ENCODE peak calls at places on chromosome 6, in eight cellular contexts. Q is NCI-H524, Z is stromal cell of bone marrow, K is H7, A is HCT116, P is T47D, G is HS-5, W is left lobe of liver. X is an unnamed sample.
A peak's percentile ranks its signal among the peaks of the same experiment; 100 is the strongest.

GRCh38 chr6:34230653-34231351 is 5.9 kb upstream of the HMGA1 start:
- DNase-seq in K (peak; percentile 3), Q (no peak), P (no peak), W (no peak), A (no peak), Z (no peak), G (no peak), X (no peak)

GRCh38 chr6:107652526-107653182 is 162.7 kb downstream of the SOBP start:
- DNase-seq in A (no peak), W (no peak), K (no peak), P (no peak), Q (no peak), Z (no peak), G (no peak), X (no peak)

GRCh38 chr6:85712346-85712745 is 69.7 kb upstream of the SYNCRIP start:
- DNase-seq in W (no peak), K (no peak), G (no peak), Q (no peak), P (no peak), Z (no peak), A (no peak), X (no peak)

GRCh38 chr6:15507746-15508145 is 155.1 kb downstream of the DTNBP1 start:
- DNase-seq in P (no peak), Z (no peak), A (no peak), K (no peak), Q (no peak), W (no peak), G (no peak), X (no peak)

GRCh38 chr6:135905604-135906300 is 54.3 kb downstream of the PDE7B start:
- DNase-seq in K (no peak), Z (no peak), Q (no peak), P (no peak), A (no peak), G (no peak), W (no peak), X (no peak)

GRCh38 chr6:83365931-83366330 is 64.9 kb downstream of the ME1 start:
- DNase-seq in W (no peak), Z (peak; percentile 45), K (no peak), G (no peak), Q (no peak), P (no peak), A (no peak), X (no peak)

GRCh38 chr6:35496851-35497570 is at the start of gene TEAD3:
- DNase-seq in Z (peak; percentile 44), A (no peak), P (peak; percentile 87), W (peak; percentile 69), Q (no peak), G (no peak), K (peak; percentile 100), X (peak; percentile 14)

GRCh38 chr6:1368940-1369339 is 20.4 kb upstream of the FOXF2 start:
- DNase-seq in W (no peak), Q (no peak), A (no peak), K (no peak), P (no peak), Z (no peak), G (no peak), X (no peak)

GRCh38 chr6:170114956-170115855 is 175.7 kb downstream of the DLL1 start:
- DNase-seq in W (peak; percentile 48), K (peak; percentile 60), A (no peak), P (no peak), Q (no peak), Z (no peak), G (no peak), X (no peak)

GRCh38 chr6:16783952-16784351 is 22.7 kb upstream of the ATXN1 start:
- DNase-seq in G (no peak), P (no peak), K (no peak), Z (no peak), W (no peak), Q (no peak), A (no peak), X (no peak)

GRCh38 chr6:117168296-117169059 is 96.9 kb upstream of the VGLL2 start:
- DNase-seq in Z (no peak), P (no peak), G (no peak), W (no peak), K (no peak), Q (no peak), A (no peak), X (no peak)

GRCh38 chr6:31063906-31064435 is 48.4 kb downstream of the C6orf15 start:
- DNase-seq in A (no peak), P (no peak), G (no peak), W (no peak), Z (no peak), Q (no peak), K (no peak), X (no peak)

GRCh38 chr6:13769655-13770053 is 44.7 kb downstream of the MCUR1 start:
- DNase-seq in A (no peak), P (no peak), Q (no peak), Z (no peak), G (no peak), K (peak; percentile 87), W (no peak), X (no peak)

GRCh38 chr6:141077355-141078333 is 1055.1 kb upstream of the GJE1 start:
- DNase-seq in A (peak; percentile 65), W (no peak), G (no peak), K (peak; percentile 6), P (no peak), Z (peak; percentile 2), Q (peak; percentile 3), X (no peak)

GRCh38 chr6:42352856-42353564 is 98.7 kb downstream of the TRERF1 start:
- DNase-seq in Q (no peak), G (peak; percentile 47), P (no peak), K (no peak), Z (peak; percentile 74), A (peak; percentile 31), W (no peak), X (no peak)

GRCh38 chr6:34476462-34476861 is 10.6 kb downstream of the PACSIN1 start:
- DNase-seq in G (no peak), A (no peak), W (no peak), K (peak; percentile 61), Z (no peak), P (no peak), Q (peak; percentile 74), X (no peak)

GRCh38 chr6:16038938-16039337 is 89.9 kb upstream of the MYLIP start:
- DNase-seq in W (no peak), Z (no peak), Q (no peak), K (no peak), G (no peak), P (no peak), A (no peak), X (no peak)

GRCh38 chr6:137165375-137166246 is 7.8 kb downstream of the IL22RA2 start:
- DNase-seq in A (peak; percentile 6), Z (no peak), P (no peak), K (no peak), G (no peak), Q (peak; percentile 39), W (peak; percentile 70), X (no peak)

GRCh38 chr6:16163535-16164300 is 34.8 kb downstream of the MYLIP start:
- DNase-seq in K (no peak), A (no peak), Z (no peak), W (no peak), Q (no peak), G (peak; percentile 30), P (no peak), X (no peak)

GRCh38 chr6:106519460-106520394 is 109.6 kb downstream of the RTN4IP1 start:
- DNase-seq in P (no peak), Q (peak; percentile 61), W (no peak), G (peak; percentile 93), A (peak; percentile 42), Z (peak; percentile 85), K (no peak), X (peak; percentile 70)

GRCh38 chr6:33172307-33173227 is 19.7 kb downstream of the COL11A2 start:
- DNase-seq in Q (no peak), G (no peak), Z (no peak), P (peak; percentile 87), W (no peak), A (peak; percentile 13), K (peak; percentile 94), X (no peak)

GRCh38 chr6:160275511-160276003 is 16.9 kb upstream of the SLC22A2 start:
- DNase-seq in G (no peak), Z (no peak), W (peak; percentile 72), K (no peak), Q (no peak), A (no peak), P (no peak), X (no peak)

GRCh38 chr6:38504996-38505395 is 134.7 kb downstream of the BTBD9 start:
- DNase-seq in K (no peak), A (no peak), W (no peak), Z (no peak), Q (no peak), G (no peak), P (no peak), X (no peak)

GRCh38 chr6:20808439-20808838 is 274.2 kb downstream of the CDKAL1 start:
- DNase-seq in Q (no peak), P (no peak), A (no peak), G (no peak), Z (no peak), K (no peak), W (no peak), X (no peak)

X was measured in T follicular helper cell.